ENCODE peak calls at places on chromosome 4, in five cellular contexts. S is heart right ventricle, H is heart left ventricle, Y is keratinocyte, J is uterus. B is an unnamed sample.

GRCh38 chr4:84235545-84235944 is 263.5 kb downstream of the NKX6-1 start:
- DNase-seq in S (no peak), H (no peak), Y (no peak), J (no peak), B (no peak)

GRCh38 chr4:176945314-176945713 is 152.6 kb upstream of the VEGFC start:
- DNase-seq in S (no peak), H (no peak), Y (no peak), J (no peak), B (no peak)

GRCh38 chr4:175536852-175537453 is 275.1 kb downstream of the GPM6A start:
- DNase-seq in S (no peak), H (no peak), Y (peak), J (no peak), B (peak)

GRCh38 chr4:102439835-102440234 is 61.3 kb upstream of the NFKB1 start:
- DNase-seq in S (no peak), H (no peak), Y (no peak), J (peak), B (no peak)

GRCh38 chr4:52126946-52127345 is 75.8 kb downstream of the SPATA18 start:
- DNase-seq in S (no peak), H (no peak), Y (no peak), J (no peak), B (no peak)

GRCh38 chr4:47368211-47368610 is 95.3 kb downstream of the COMMD8 start:
- DNase-seq in S (no peak), H (no peak), Y (no peak), J (no peak), B (peak)

GRCh38 chr4:2469192-2469984 is 482 bp downstream of the RNF4 start:
- DNase-seq in S (peak), H (peak), Y (no peak), J (no peak), B (peak)

GRCh38 chr4:165606465-165607205 is 227.8 kb downstream of the CPE start:
- DNase-seq in S (no peak), H (no peak), Y (no peak), J (no peak), B (no peak)

GRCh38 chr4:140326395-140326993 is 47.0 kb upstream of the SCOC start:
- DNase-seq in S (peak), H (no peak), Y (no peak), J (peak), B (peak)

GRCh38 chr4:145347684-145348083 is 134.0 kb upstream of the SMAD1 start:
- DNase-seq in S (no peak), H (no peak), Y (no peak), J (no peak), B (no peak)

GRCh38 chr4:68864438-68865177 is 48.8 kb downstream of the UGT2B10 start:
- DNase-seq in S (no peak), H (no peak), Y (no peak), J (no peak), B (no peak)

GRCh38 chr4:102466298-102466697 is 34.9 kb upstream of the NFKB1 start:
- DNase-seq in S (no peak), H (no peak), Y (no peak), J (no peak), B (no peak)

GRCh38 chr4:61245321-61245720 is 45.2 kb downstream of the ADGRL3 start:
- DNase-seq in S (no peak), H (no peak), Y (no peak), J (no peak), B (no peak)

GRCh38 chr4:105627620-105628019 is 75.2 kb downstream of the ARHGEF38 start:
- DNase-seq in S (no peak), H (no peak), Y (no peak), J (no peak), B (no peak)

GRCh38 chr4:52947691-52948397 is 85.7 kb downstream of the RASL11B start:
- DNase-seq in S (no peak), H (no peak), Y (no peak), J (no peak), B (no peak)

GRCh38 chr4:158875455-158875854 is 106.6 kb downstream of the FNIP2 start:
- DNase-seq in S (no peak), H (no peak), Y (no peak), J (no peak), B (no peak)

GRCh38 chr4:126733301-126733700 is 899.5 kb upstream of the INTU start:
- DNase-seq in S (no peak), H (no peak), Y (no peak), J (no peak), B (no peak)

GRCh38 chr4:11218692-11219091 is 210.0 kb downstream of the HS3ST1 start:
- DNase-seq in S (no peak), H (no peak), Y (no peak), J (no peak), B (no peak)

GRCh38 chr4:25863347-25863784 is 578 bp upstream of the SEL1L3 start:
- DNase-seq in S (no peak), H (no peak), Y (no peak), J (no peak), B (no peak)

GRCh38 chr4:71713611-71714203 is 70.2 kb downstream of the GC start:
- DNase-seq in S (peak), H (no peak), Y (no peak), J (no peak), B (peak)

GRCh38 chr4:73883306-73883705 is 14.1 kb downstream of the CXCL1 start:
- DNase-seq in S (no peak), H (no peak), Y (no peak), J (no peak), B (no peak)

GRCh38 chr4:132540797-132541196 is 608.3 kb upstream of the PCDH10 start:
- DNase-seq in S (no peak), H (no peak), Y (no peak), J (no peak), B (no peak)

GRCh38 chr4:30461218-30461617 is 259.0 kb upstream of the PCDH7 start:
- DNase-seq in S (no peak), H (no peak), Y (no peak), J (no peak), B (no peak)

GRCh38 chr4:41406051-41406516 is 131.9 kb upstream of the LIMCH1 start:
- DNase-seq in S (no peak), H (no peak), Y (no peak), J (no peak), B (no peak)

GRCh38 chr4:42995343-42995944 is 102.9 kb downstream of the GRXCR1 start:
- DNase-seq in S (no peak), H (no peak), Y (no peak), J (no peak), B (peak)

GRCh38 chr4:6199344-6199921 is 916 bp downstream of the JAKMIP1 start:
- DNase-seq in S (no peak), H (no peak), Y (no peak), J (no peak), B (no peak)

GRCh38 chr4:110793890-110794588 is 171.2 kb upstream of the PITX2 start:
- DNase-seq in S (no peak), H (no peak), Y (no peak), J (no peak), B (no peak)

GRCh38 chr4:182307746-182308145 is 64.5 kb downstream of the TENM3 start:
- DNase-seq in S (no peak), H (no peak), Y (peak), J (no peak), B (no peak)
- H3K4me3 ChIP-seq in S (no peak), H (no peak), Y (no peak), J (no peak), B (no peak)

GRCh38 chr4:95181446-95182306 is 367.1 kb downstream of the UNC5C start:
- DNase-seq in S (no peak), H (no peak), Y (no peak), J (no peak), B (no peak)
- H3K4me3 ChIP-seq in S (no peak), H (no peak), Y (no peak), J (no peak), B (no peak)

GRCh38 chr4:150384249-150384648 is 197.7 kb upstream of the MAB21L2 start:
- DNase-seq in S (no peak), H (no peak), Y (no peak), J (no peak), B (no peak)

GRCh38 chr4:150387983-150388382 is 194.0 kb upstream of the MAB21L2 start:
- DNase-seq in S (no peak), H (no peak), Y (no peak), J (no peak), B (no peak)

GRCh38 chr4:150381671-150382427 is 200.1 kb upstream of the MAB21L2 start:
- DNase-seq in S (no peak), H (no peak), Y (no peak), J (no peak), B (no peak)

GRCh38 chr4:150389896-150390530 is 191.9 kb upstream of the MAB21L2 start:
- DNase-seq in S (no peak), H (no peak), Y (no peak), J (no peak), B (no peak)

GRCh38 chr4:150385606-150386005 is 196.3 kb upstream of the MAB21L2 start:
- DNase-seq in S (peak), H (no peak), Y (no peak), J (no peak), B (no peak)
- H3K4me3 ChIP-seq in S (no peak), H (no peak), Y (no peak), J (no peak), B (no peak)

DNA sequence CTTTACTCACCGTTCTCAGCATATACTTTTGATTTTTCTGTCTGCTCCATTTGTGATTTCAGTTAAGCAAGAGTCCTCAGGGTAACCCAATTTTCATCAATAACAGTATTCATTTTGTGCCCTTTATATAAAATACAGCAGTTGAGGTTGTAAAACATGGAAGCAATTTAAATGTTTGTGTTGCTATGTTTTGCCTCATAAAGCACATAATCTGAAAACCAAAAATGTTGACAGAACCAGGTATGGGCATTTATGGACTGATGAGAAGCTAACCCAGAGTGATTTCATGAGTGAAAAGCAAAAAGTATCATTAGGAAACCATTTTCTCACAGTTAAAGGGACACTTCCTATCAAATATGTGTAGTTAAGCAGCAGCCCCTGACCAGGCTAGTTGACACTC is at the start of gene ASIC5:
- DNase-seq in S (no peak), H (no peak), Y (no peak), J (no peak), B (no peak)
- H3K4me3 ChIP-seq in S (no peak), H (no peak), Y (no peak), J (no peak), B (no peak)

DNA sequence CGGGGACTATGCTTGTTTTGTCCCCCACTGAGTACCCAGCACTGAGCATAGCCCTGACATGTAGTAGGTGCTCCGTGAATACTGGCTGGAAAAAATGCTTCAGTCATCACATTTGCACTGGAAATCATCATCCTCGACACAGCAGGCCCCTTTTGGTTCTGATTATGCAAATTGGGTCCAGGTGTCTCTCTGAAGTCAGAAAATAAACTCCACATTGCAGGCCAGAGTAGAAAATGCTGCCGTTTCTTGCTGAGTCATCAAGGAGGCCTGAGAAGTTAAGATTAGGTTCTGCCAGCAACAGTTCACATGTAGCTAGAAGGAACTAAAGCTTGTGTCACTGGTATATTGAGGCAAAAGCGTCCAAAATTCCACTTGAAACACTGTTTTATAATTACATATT is 15.0 kb upstream of the STK32B start:
- DNase-seq in S (no peak), H (no peak), Y (no peak), J (no peak), B (no peak)
- H3K4me3 ChIP-seq in S (no peak), H (no peak), Y (no peak), J (no peak), B (no peak)

DNA sequence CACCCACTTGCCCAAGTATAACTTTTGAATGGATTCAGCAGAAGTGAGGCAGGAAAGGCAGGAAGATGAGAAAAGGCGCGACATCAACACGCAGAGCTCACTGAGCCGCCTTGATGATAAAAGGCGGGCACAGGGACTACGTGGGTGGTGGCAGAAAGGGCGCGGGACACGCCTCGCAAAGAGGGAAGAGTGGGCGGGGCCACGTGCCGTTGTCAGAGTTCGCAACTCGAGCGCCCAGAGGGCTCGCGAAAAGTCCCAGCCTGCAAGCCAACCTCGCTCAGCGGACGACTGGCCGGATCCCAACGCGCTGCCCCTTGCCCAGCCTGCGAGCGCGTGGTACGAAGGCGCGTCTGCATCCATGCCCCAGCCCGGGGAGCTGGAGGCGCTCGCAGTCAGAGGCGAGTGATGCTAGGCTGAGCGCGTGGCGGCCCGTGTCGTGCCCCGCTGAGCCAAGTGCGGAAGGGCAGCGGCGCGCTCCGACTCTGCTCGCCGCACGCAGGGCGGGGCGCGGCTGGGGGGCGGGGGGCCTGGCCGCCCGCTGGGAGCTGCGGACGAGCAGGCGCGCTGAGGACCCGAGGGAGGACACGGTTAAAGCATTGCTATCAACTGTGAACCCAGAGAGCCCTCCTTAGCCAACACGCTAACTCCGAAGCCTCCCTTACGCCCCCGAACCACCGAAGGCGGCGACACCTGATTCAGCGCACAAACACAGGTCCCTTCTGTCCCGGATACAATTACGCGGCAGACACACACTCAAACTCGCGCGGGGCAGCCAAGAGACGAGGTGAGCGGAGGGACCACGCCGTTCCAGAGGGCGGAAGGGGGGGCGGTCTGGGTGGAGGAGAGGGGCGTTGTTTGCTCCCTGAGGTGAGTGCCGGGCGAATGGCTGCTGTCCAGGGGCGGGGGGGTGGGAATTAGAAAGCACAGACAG is at the start of gene UGT8:
- DNase-seq in S (no peak), H (no peak), Y (no peak), J (no peak), B (no peak)
- H3K4me3 ChIP-seq in S (peak), H (peak), Y (peak), J (peak), B (no peak)

B was measured in Jurkat, Clone E6-1.